ENCODE peak calls at places on chromosome 7, in eight cellular contexts. One of them, this sample, is unnamed.

GRCh38 chr7:101686030-101686429 is 56.9 kb upstream of the MYL10 start:
- DNase-seq in left ventricle myocardium inferior: no peak
- DNase-seq in tibial artery: no peak
- DNase-seq in heart right ventricle: no peak
- DNase-seq in AG09309: no peak
- DNase-seq in AG04449: no peak
- DNase-seq in colonic mucosa: no peak
- DNase-seq in left lung: no peak
- DNase-seq in this sample: no peak

GRCh38 chr7:44921607-44922350 is 36.4 kb upstream of the PURB start:
- DNase-seq in left ventricle myocardium inferior: peak
- DNase-seq in tibial artery: peak
- DNase-seq in heart right ventricle: peak
- DNase-seq in AG09309: peak
- DNase-seq in AG04449: no peak
- DNase-seq in colonic mucosa: peak
- DNase-seq in left lung: peak
- DNase-seq in this sample: peak

GRCh38 chr7:111554086-111554485 is 8.2 kb downstream of the IMMP2L start:
- DNase-seq in left ventricle myocardium inferior: no peak
- DNase-seq in tibial artery: no peak
- DNase-seq in heart right ventricle: no peak
- DNase-seq in AG09309: no peak
- DNase-seq in AG04449: no peak
- DNase-seq in colonic mucosa: no peak
- DNase-seq in left lung: no peak
- DNase-seq in this sample: no peak

GRCh38 chr7:46153951-46154787 is 233.1 kb upstream of the IGFBP3 start:
- DNase-seq in left ventricle myocardium inferior: no peak
- DNase-seq in tibial artery: no peak
- DNase-seq in heart right ventricle: no peak
- DNase-seq in AG09309: no peak
- DNase-seq in AG04449: no peak
- DNase-seq in colonic mucosa: no peak
- DNase-seq in left lung: no peak
- DNase-seq in this sample: peak

GRCh38 chr7:30778246-30779025 is 7.2 kb downstream of the MINDY4 start:
- DNase-seq in left ventricle myocardium inferior: no peak
- DNase-seq in tibial artery: no peak
- DNase-seq in heart right ventricle: peak
- DNase-seq in AG09309: peak
- DNase-seq in AG04449: no peak
- DNase-seq in colonic mucosa: no peak
- DNase-seq in left lung: no peak
- DNase-seq in this sample: no peak

GRCh38 chr7:46257766-46258448 is 336.8 kb upstream of the IGFBP3 start:
- DNase-seq in left ventricle myocardium inferior: no peak
- DNase-seq in tibial artery: no peak
- DNase-seq in heart right ventricle: no peak
- DNase-seq in AG09309: peak
- DNase-seq in AG04449: peak
- DNase-seq in colonic mucosa: no peak
- DNase-seq in left lung: no peak
- DNase-seq in this sample: peak

GRCh38 chr7:39829028-39829427 is 121.0 kb upstream of the CDK13 start:
- DNase-seq in left ventricle myocardium inferior: no peak
- DNase-seq in tibial artery: no peak
- DNase-seq in heart right ventricle: no peak
- DNase-seq in AG09309: no peak
- DNase-seq in AG04449: no peak
- DNase-seq in colonic mucosa: no peak
- DNase-seq in left lung: no peak
- DNase-seq in this sample: no peak

GRCh38 chr7:67821116-67821515 is 824.5 kb downstream of the TYW1 start:
- DNase-seq in left ventricle myocardium inferior: no peak
- DNase-seq in tibial artery: no peak
- DNase-seq in heart right ventricle: no peak
- DNase-seq in AG09309: no peak
- DNase-seq in AG04449: no peak
- DNase-seq in colonic mucosa: no peak
- DNase-seq in left lung: no peak
- DNase-seq in this sample: no peak

GRCh38 chr7:1081336-1081735 is 6.6 kb upstream of the GPER1 start:
- DNase-seq in left ventricle myocardium inferior: no peak
- DNase-seq in tibial artery: no peak
- DNase-seq in heart right ventricle: no peak
- DNase-seq in AG09309: no peak
- DNase-seq in AG04449: no peak
- DNase-seq in colonic mucosa: no peak
- DNase-seq in left lung: no peak
- DNase-seq in this sample: no peak

GRCh38 chr7:35849158-35849831 is 48.4 kb downstream of the SEPTIN7 start:
- DNase-seq in left ventricle myocardium inferior: no peak
- DNase-seq in tibial artery: no peak
- DNase-seq in heart right ventricle: no peak
- DNase-seq in AG09309: no peak
- DNase-seq in AG04449: no peak
- DNase-seq in colonic mucosa: no peak
- DNase-seq in left lung: no peak
- DNase-seq in this sample: no peak

GRCh38 chr7:80182630-80183276 is 48.1 kb downstream of the GNAI1 start:
- DNase-seq in left ventricle myocardium inferior: no peak
- DNase-seq in tibial artery: no peak
- DNase-seq in heart right ventricle: no peak
- DNase-seq in AG09309: no peak
- DNase-seq in AG04449: no peak
- DNase-seq in colonic mucosa: no peak
- DNase-seq in left lung: no peak
- DNase-seq in this sample: no peak

GRCh38 chr7:919114-919442 is 35.4 kb downstream of the ADAP1 start:
- DNase-seq in left ventricle myocardium inferior: peak
- DNase-seq in tibial artery: peak
- DNase-seq in heart right ventricle: no peak
- DNase-seq in AG09309: no peak
- DNase-seq in AG04449: no peak
- DNase-seq in colonic mucosa: no peak
- DNase-seq in left lung: peak
- DNase-seq in this sample: no peak

GRCh38 chr7:134446446-134446845 is 12.5 kb downstream of the AKR1B1 start:
- DNase-seq in left ventricle myocardium inferior: no peak
- DNase-seq in tibial artery: no peak
- DNase-seq in heart right ventricle: no peak
- DNase-seq in AG09309: no peak
- DNase-seq in AG04449: no peak
- DNase-seq in colonic mucosa: no peak
- DNase-seq in left lung: no peak
- DNase-seq in this sample: no peak

GRCh38 chr7:28381466-28381865 is 30.9 kb upstream of the CREB5 start:
- DNase-seq in left ventricle myocardium inferior: no peak
- DNase-seq in tibial artery: no peak
- DNase-seq in heart right ventricle: no peak
- DNase-seq in AG09309: no peak
- DNase-seq in AG04449: no peak
- DNase-seq in colonic mucosa: no peak
- DNase-seq in left lung: no peak
- DNase-seq in this sample: no peak

GRCh38 chr7:94276797-94277196 is 117.9 kb upstream of the COL1A2 start:
- DNase-seq in left ventricle myocardium inferior: no peak
- DNase-seq in tibial artery: no peak
- DNase-seq in heart right ventricle: no peak
- DNase-seq in AG09309: no peak
- DNase-seq in AG04449: no peak
- DNase-seq in colonic mucosa: no peak
- DNase-seq in left lung: no peak
- DNase-seq in this sample: peak

GRCh38 chr7:101814996-101815825 is 2.2 kb upstream of the CUX1 start:
- DNase-seq in left ventricle myocardium inferior: peak
- DNase-seq in tibial artery: peak
- DNase-seq in heart right ventricle: peak
- DNase-seq in AG09309: no peak
- DNase-seq in AG04449: no peak
- DNase-seq in colonic mucosa: peak
- DNase-seq in left lung: peak
- DNase-seq in this sample: peak

GRCh38 chr7:41940760-41941343 is 238.0 kb upstream of the INHBA start:
- DNase-seq in left ventricle myocardium inferior: peak
- DNase-seq in tibial artery: peak
- DNase-seq in heart right ventricle: peak
- DNase-seq in AG09309: no peak
- DNase-seq in AG04449: no peak
- DNase-seq in colonic mucosa: peak
- DNase-seq in left lung: no peak
- DNase-seq in this sample: peak

GRCh38 chr7:7920481-7920880 is 48.1 kb upstream of the GLCCI1 start:
- DNase-seq in left ventricle myocardium inferior: no peak
- DNase-seq in tibial artery: no peak
- DNase-seq in heart right ventricle: no peak
- DNase-seq in AG09309: no peak
- DNase-seq in AG04449: no peak
- DNase-seq in colonic mucosa: peak
- DNase-seq in left lung: no peak
- DNase-seq in this sample: no peak

GRCh38 chr7:63376873-63377272 is 621.8 kb upstream of the ZNF722 start:
- DNase-seq in left ventricle myocardium inferior: no peak
- DNase-seq in tibial artery: no peak
- DNase-seq in heart right ventricle: no peak
- DNase-seq in AG09309: no peak
- DNase-seq in AG04449: no peak
- DNase-seq in colonic mucosa: no peak
- DNase-seq in left lung: no peak
- DNase-seq in this sample: no peak

GRCh38 chr7:106658504-106659368 is 2.2 kb downstream of the CCDC71L start:
- DNase-seq in left ventricle myocardium inferior: no peak
- DNase-seq in tibial artery: no peak
- DNase-seq in heart right ventricle: no peak
- DNase-seq in AG09309: no peak
- DNase-seq in AG04449: no peak
- DNase-seq in colonic mucosa: no peak
- DNase-seq in left lung: no peak
- DNase-seq in this sample: no peak

DNA sequence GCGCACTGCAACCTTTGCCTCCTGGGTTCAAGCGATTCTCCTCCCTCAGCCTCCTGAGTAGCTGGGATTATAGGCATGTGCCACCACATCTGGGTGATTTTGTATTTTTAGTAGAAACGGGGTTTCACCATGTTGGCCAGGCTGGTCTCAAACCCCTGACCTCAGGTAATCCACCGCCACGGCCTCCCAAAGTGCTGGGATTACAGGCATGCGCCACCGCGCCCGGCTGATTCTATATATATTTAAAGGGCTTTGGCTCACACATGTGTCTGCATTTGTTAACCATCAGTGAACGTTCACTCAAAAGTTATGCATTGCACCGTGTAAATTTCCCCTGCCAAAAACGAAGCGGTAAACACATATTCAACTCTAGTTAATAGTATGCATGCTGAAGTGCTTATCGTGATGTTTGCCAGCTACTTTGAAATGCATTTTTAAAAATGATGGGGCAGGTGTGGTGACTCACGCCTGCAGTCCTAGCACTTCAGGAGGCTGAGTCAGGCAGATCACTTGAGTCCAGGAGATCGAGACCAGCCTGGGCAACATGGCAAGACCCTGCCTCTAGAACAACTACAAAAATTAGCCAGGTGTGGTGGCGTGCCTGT is 17.7 kb upstream of the WIPI2 start:
- DNase-seq in left ventricle myocardium inferior: no peak
- DNase-seq in tibial artery: no peak
- DNase-seq in heart right ventricle: no peak
- DNase-seq in AG09309: no peak
- DNase-seq in AG04449: no peak
- DNase-seq in colonic mucosa: no peak
- DNase-seq in left lung: no peak
- DNase-seq in this sample: no peak
- TF ChIP-seq CTCF in left ventricle myocardium inferior: no peak
- TF ChIP-seq CTCF in tibial artery: no peak
- TF ChIP-seq CTCF in heart right ventricle: no peak
- TF ChIP-seq CTCF in AG09309: no peak
- TF ChIP-seq CTCF in AG04449: no peak
- TF ChIP-seq CTCF in colonic mucosa: no peak
- TF ChIP-seq CTCF in left lung: no peak
- TF ChIP-seq CTCF in this sample: no peak

GRCh38 chr7:90552521-90552920 is 43.6 kb upstream of the CDK14 start:
- DNase-seq in left ventricle myocardium inferior: no peak
- DNase-seq in tibial artery: no peak
- DNase-seq in heart right ventricle: no peak
- DNase-seq in AG09309: no peak
- DNase-seq in AG04449: no peak
- DNase-seq in colonic mucosa: no peak
- DNase-seq in left lung: no peak
- DNase-seq in this sample: no peak
- TF ChIP-seq CTCF in left ventricle myocardium inferior: peak
- TF ChIP-seq CTCF in tibial artery: peak
- TF ChIP-seq CTCF in heart right ventricle: peak
- TF ChIP-seq CTCF in AG09309: peak
- TF ChIP-seq CTCF in AG04449: no peak
- TF ChIP-seq CTCF in colonic mucosa: no peak
- TF ChIP-seq CTCF in left lung: no peak
- TF ChIP-seq CTCF in this sample: no peak

GRCh38 chr7:115297651-115298050 is 375.8 kb downstream of the MDFIC start:
- DNase-seq in left ventricle myocardium inferior: peak
- DNase-seq in tibial artery: no peak
- DNase-seq in heart right ventricle: no peak
- DNase-seq in AG09309: no peak
- DNase-seq in AG04449: peak
- DNase-seq in colonic mucosa: no peak
- DNase-seq in left lung: no peak
- DNase-seq in this sample: peak
- TF ChIP-seq CTCF in left ventricle myocardium inferior: no peak
- TF ChIP-seq CTCF in tibial artery: no peak
- TF ChIP-seq CTCF in heart right ventricle: no peak
- TF ChIP-seq CTCF in AG09309: no peak
- TF ChIP-seq CTCF in AG04449: no peak
- TF ChIP-seq CTCF in colonic mucosa: no peak
- TF ChIP-seq CTCF in left lung: no peak
- TF ChIP-seq CTCF in this sample: no peak

GRCh38 chr7:66781408-66782090 is 41.0 kb downstream of the RABGEF1 start:
- DNase-seq in left ventricle myocardium inferior: no peak
- DNase-seq in tibial artery: no peak
- DNase-seq in heart right ventricle: no peak
- DNase-seq in AG09309: no peak
- DNase-seq in AG04449: no peak
- DNase-seq in colonic mucosa: no peak
- DNase-seq in left lung: no peak
- DNase-seq in this sample: no peak

GRCh38 chr7:66779669-66780408 is 39.3 kb downstream of the RABGEF1 start:
- DNase-seq in left ventricle myocardium inferior: no peak
- DNase-seq in tibial artery: no peak
- DNase-seq in heart right ventricle: no peak
- DNase-seq in AG09309: no peak
- DNase-seq in AG04449: no peak
- DNase-seq in colonic mucosa: no peak
- DNase-seq in left lung: no peak
- DNase-seq in this sample: no peak

GRCh38 chr7:66778201-66778600 is 37.7 kb downstream of the RABGEF1 start:
- DNase-seq in left ventricle myocardium inferior: no peak
- DNase-seq in tibial artery: no peak
- DNase-seq in heart right ventricle: no peak
- DNase-seq in AG09309: no peak
- DNase-seq in AG04449: peak
- DNase-seq in colonic mucosa: no peak
- DNase-seq in left lung: no peak
- DNase-seq in this sample: no peak

GRCh38 chr7:66771795-66772194 is 31.3 kb downstream of the RABGEF1 start:
- DNase-seq in left ventricle myocardium inferior: no peak
- DNase-seq in tibial artery: no peak
- DNase-seq in heart right ventricle: no peak
- DNase-seq in AG09309: no peak
- DNase-seq in AG04449: no peak
- DNase-seq in colonic mucosa: no peak
- DNase-seq in left lung: no peak
- DNase-seq in this sample: no peak

GRCh38 chr7:66776800-66777468 is 36.4 kb downstream of the RABGEF1 start:
- DNase-seq in left ventricle myocardium inferior: no peak
- DNase-seq in tibial artery: no peak
- DNase-seq in heart right ventricle: no peak
- DNase-seq in AG09309: no peak
- DNase-seq in AG04449: no peak
- DNase-seq in colonic mucosa: no peak
- DNase-seq in left lung: no peak
- DNase-seq in this sample: no peak
- TF ChIP-seq CTCF in left ventricle myocardium inferior: no peak
- TF ChIP-seq CTCF in tibial artery: no peak
- TF ChIP-seq CTCF in heart right ventricle: no peak
- TF ChIP-seq CTCF in AG09309: no peak
- TF ChIP-seq CTCF in AG04449: no peak
- TF ChIP-seq CTCF in colonic mucosa: no peak
- TF ChIP-seq CTCF in left lung: no peak
- TF ChIP-seq CTCF in this sample: no peak